ENCODE peak calls at places on chromosomes 3 and 15, in seven cellular contexts. B is neural progenitor cell; P is NCI-H345; E is HuH-7.5; S is activated T-cell treated with anti-CD3 and anti-CD28 coated beads, Interleukin-2, amount 50 U/mL, for 1 hour; N is tibial nerve; D is NCI-H460. G is an unnamed sample.

GRCh38 chr3:184565421-184566211 is 4.0 kb downstream of the EPHB3 start:
- DNase-seq in B (peak; percentile 64), P (peak; percentile 45), E (no peak), S (no peak), N (no peak), D (no peak), G (peak; percentile 72)

GRCh38 chr3:132161608-132162007 is 126.8 kb upstream of the CPNE4 start:
- DNase-seq in B (peak; percentile 29), P (no peak), E (no peak), S (no peak), N (no peak), D (no peak), G (peak; percentile 14)

GRCh38 chr15:35736150-35736549 is 190.2 kb upstream of the DPH6 start:
- DNase-seq in B (no peak), P (no peak), E (peak; percentile 19), S (no peak), N (no peak), D (no peak), G (no peak)

GRCh38 chr3:177835917-177836316 is 638.6 kb upstream of the TBL1XR1 start:
- DNase-seq in B (no peak), P (no peak), E (no peak), S (no peak), N (no peak), D (no peak), G (no peak)

GRCh38 chr15:66092053-66092976 is 161.2 kb downstream of the MEGF11 start:
- DNase-seq in B (no peak), P (no peak), E (no peak), S (no peak), N (no peak), D (no peak), G (no peak)

GRCh38 chr15:92361321-92362090 is 32.2 kb upstream of the ST8SIA2 start:
- DNase-seq in B (no peak), P (no peak), E (no peak), S (no peak), N (no peak), D (no peak), G (no peak)

GRCh38 chr15:52308446-52309153 is 13.0 kb upstream of the MYO5C start:
- DNase-seq in B (no peak), P (no peak), E (no peak), S (no peak), N (no peak), D (no peak), G (no peak)

GRCh38 chr3:111227216-111227615 is 155.6 kb downstream of the NECTIN3 start:
- DNase-seq in B (no peak), P (no peak), E (no peak), S (no peak), N (no peak), D (no peak), G (no peak)

GRCh38 chr15:56014685-56015084 is 21.3 kb upstream of the NEDD4 start:
- DNase-seq in B (no peak), P (no peak), E (no peak), S (no peak), N (no peak), D (no peak), G (no peak)

GRCh38 chr15:34161329-34161953 is 48.5 kb downstream of the KATNBL1 start:
- DNase-seq in B (no peak), P (no peak), E (no peak), S (no peak), N (no peak), D (no peak), G (no peak)

GRCh38 chr3:126264952-126265351 is 84.6 kb upstream of the ALDH1L1 start:
- DNase-seq in B (no peak), P (no peak), E (no peak), S (no peak), N (no peak), D (no peak), G (peak; percentile 41)

GRCh38 chr15:89664441-89664840 is 9.2 kb upstream of the KIF7 start:
- DNase-seq in B (no peak), P (peak; percentile 72), E (no peak), S (no peak), N (no peak), D (no peak), G (no peak)

GRCh38 chr15:40305281-40305680 is 2.5 kb downstream of the PLCB2 start:
- DNase-seq in B (no peak), P (no peak), E (no peak), S (no peak), N (no peak), D (no peak), G (no peak)

GRCh38 chr15:29711531-29711930 is 110.7 kb downstream of the TJP1 start:
- DNase-seq in B (no peak), P (no peak), E (no peak), S (no peak), N (no peak), D (no peak), G (no peak)

GRCh38 chr15:43209059-43209824 is 11.6 kb downstream of the EPB42 start:
- DNase-seq in B (peak; percentile 64), P (no peak), E (peak; percentile 36), S (no peak), N (no peak), D (no peak), G (peak; percentile 89)

GRCh38 chr3:67551366-67552016 is 102.9 kb downstream of the SUCLG2 start:
- DNase-seq in B (no peak), P (no peak), E (no peak), S (no peak), N (no peak), D (no peak), G (no peak)

GRCh38 chr3:126351771-126352475 is 5.3 kb downstream of the KLF15 start:
- DNase-seq in B (no peak), P (no peak), E (no peak), S (no peak), N (peak; percentile 13), D (no peak), G (peak; percentile 74)

GRCh38 chr15:91136386-91136923 is 36.4 kb downstream of the SV2B start:
- DNase-seq in B (no peak), P (no peak), E (no peak), S (no peak), N (no peak), D (no peak), G (no peak)

GRCh38 chr15:57035664-57036063 is 117.2 kb downstream of the TCF12 start:
- DNase-seq in B (peak; percentile 30), P (no peak), E (no peak), S (no peak), N (no peak), D (no peak), G (no peak)

GRCh38 chr15:85910796-85911195 is 116.1 kb upstream of the KLHL25 start:
- DNase-seq in B (peak; percentile 25), P (no peak), E (no peak), S (no peak), N (no peak), D (no peak), G (no peak)

GRCh38 chr15:38895326-38896282 is 331.0 kb upstream of the RASGRP1 start:
- DNase-seq in B (no peak), P (no peak), E (no peak), S (no peak), N (no peak), D (no peak), G (no peak)

GRCh38 chr15:52652984-52653383 is 26.2 kb downstream of the ATOSA start:
- DNase-seq in B (no peak), P (no peak), E (no peak), S (no peak), N (no peak), D (peak; percentile 6), G (no peak)

GRCh38 chr3:157176108-157176507 is 16.2 kb upstream of the CCNL1 start:
- DNase-seq in B (no peak), P (no peak), E (no peak), S (no peak), N (no peak), D (no peak), G (peak; percentile 21)

GRCh38 chr3:142366434-142366833 is 81.4 kb downstream of the XRN1 start:
- DNase-seq in B (no peak), P (no peak), E (no peak), S (no peak), N (no peak), D (peak; percentile 1), G (peak; percentile 4)

GRCh38 chr3:159418571-159419526 is 569.8 kb upstream of the IL12A start:
- DNase-seq in B (no peak), P (no peak), E (no peak), S (no peak), N (no peak), D (no peak), G (no peak)

GRCh38 chr3:53806182-53807116 is 39.8 kb downstream of the CHDH start:
- DNase-seq in B (no peak), P (no peak), E (no peak), S (no peak), N (no peak), D (no peak), G (no peak)

GRCh38 chr3:71718069-71718468 is 7.1 kb downstream of the EIF4E3 start:
- DNase-seq in B (no peak), P (no peak), E (no peak), S (no peak), N (no peak), D (no peak), G (no peak)

GRCh38 chr15:39051931-39052705 is 487.5 kb upstream of the RASGRP1 start:
- DNase-seq in B (no peak), P (no peak), E (no peak), S (no peak), N (no peak), D (no peak), G (no peak)